ENCODE peak calls at places on chromosomes 3 and 15, in ten cellular contexts. C is fibroblast of lung; N is HCT116; S is pancreas; V is CD8-positive, alpha-beta T cell; I is AG09309; Q is GM23338; O is choroid plexus epithelial cell; L is GM12878; A is stomach. G is an unnamed sample.

GRCh38 chr15:48674876-48675275 is 29.4 kb upstream of the FBN1 start:
- DNase-seq in L (no peak), I (peak), V (no peak), N (no peak), Q (no peak), A (no peak), O (peak), C (no peak), S (no peak), G (no peak)

GRCh38 chr15:70091649-70092461 is 5.9 kb downstream of the TLE3 start:
- DNase-seq in N (no peak), Q (no peak), O (peak), V (no peak), A (peak), S (no peak), L (no peak), C (peak), I (no peak), G (peak)

GRCh38 chr3:31226331-31226730 is 306.4 kb upstream of the STT3B start:
- DNase-seq in I (no peak), N (no peak), L (no peak), S (no peak), Q (no peak), A (no peak), C (no peak), V (no peak), O (no peak), G (no peak)

GRCh38 chr15:34647569-34648334 is 64.3 kb upstream of the GOLGA8B start:
- DNase-seq in V (no peak), L (no peak), O (peak), N (no peak), I (no peak), Q (no peak), A (no peak), C (no peak), S (no peak), G (no peak)

GRCh38 chr3:48694610-48695051 is 8.9 kb upstream of the NCKIPSD start:
- DNase-seq in V (no peak), Q (no peak), O (peak), N (peak), S (no peak), L (no peak), C (peak), A (peak), I (peak), G (no peak)

GRCh38 chr3:49500408-49501257 is 30.6 kb downstream of the DAG1 start:
- DNase-seq in A (peak), Q (no peak), I (peak), N (peak), L (no peak), O (peak), V (no peak), C (peak), S (no peak), G (no peak)

GRCh38 chr3:65548848-65549625 is 489.7 kb downstream of the MAGI1 start:
- DNase-seq in L (no peak), C (peak), I (no peak), Q (peak), V (no peak), N (no peak), A (no peak), S (peak), O (no peak), G (no peak)

GRCh38 chr15:45157056-45157455 is 27.3 kb downstream of the DUOX1 start:
- DNase-seq in C (peak), Q (no peak), L (no peak), A (no peak), S (no peak), O (peak), V (no peak), I (peak), N (no peak), G (no peak)

GRCh38 chr3:59563966-59564365 is 514.1 kb upstream of the CFAP20DC start:
- DNase-seq in V (no peak), I (no peak), L (no peak), Q (no peak), N (no peak), O (peak), A (no peak), C (no peak), S (no peak), G (no peak)

GRCh38 chr3:38549082-38549481 is 52.9 kb downstream of the EXOG start:
- DNase-seq in N (no peak), A (no peak), I (no peak), S (no peak), O (no peak), C (no peak), Q (no peak), V (no peak), L (no peak), G (no peak)

GRCh38 chr3:197749315-197749600 is 425 bp upstream of the FYTTD1 start:
- DNase-seq in S (peak), L (no peak), C (peak), Q (peak), N (peak), O (peak), V (peak), A (peak), I (no peak), G (no peak)

GRCh38 chr3:44198265-44198956 is 43.3 kb upstream of the TOPAZ1 start:
- DNase-seq in S (peak), V (peak), C (peak), O (peak), L (peak), A (peak), Q (peak), N (peak), I (peak), G (peak)

GRCh38 chr3:135516143-135516542 is 449.4 kb upstream of the PPP2R3A start:
- DNase-seq in C (no peak), I (no peak), V (no peak), L (no peak), A (no peak), Q (peak), N (peak), O (no peak), S (no peak), G (no peak)
- TF ChIP-seq CTCF in C (peak), I (peak), V (no peak), L (no peak), A (no peak), Q (peak), N (peak), O (peak), S (no peak), G (peak)

GRCh38 chr3:161389445-161390036 is 18.2 kb upstream of the SPTSSB start:
- DNase-seq in V (no peak), Q (no peak), N (no peak), I (no peak), O (no peak), A (no peak), L (no peak), C (no peak), S (no peak), G (no peak)
- H3K4me3 ChIP-seq in V (no peak), Q (no peak), N (no peak), I (no peak), O (no peak), A (no peak), L (no peak), C (no peak), S (no peak), G (no peak)

GRCh38 chr15:40775740-40776536 is 6.2 kb downstream of the C15orf62 start:
- DNase-seq in S (no peak), C (no peak), Q (no peak), V (no peak), I (no peak), N (no peak), A (no peak), O (no peak), L (no peak), G (no peak)
- TF ChIP-seq CTCF in S (no peak), C (no peak), Q (no peak), V (no peak), I (no peak), N (no peak), A (no peak), O (no peak), L (no peak), G (no peak)

DNA sequence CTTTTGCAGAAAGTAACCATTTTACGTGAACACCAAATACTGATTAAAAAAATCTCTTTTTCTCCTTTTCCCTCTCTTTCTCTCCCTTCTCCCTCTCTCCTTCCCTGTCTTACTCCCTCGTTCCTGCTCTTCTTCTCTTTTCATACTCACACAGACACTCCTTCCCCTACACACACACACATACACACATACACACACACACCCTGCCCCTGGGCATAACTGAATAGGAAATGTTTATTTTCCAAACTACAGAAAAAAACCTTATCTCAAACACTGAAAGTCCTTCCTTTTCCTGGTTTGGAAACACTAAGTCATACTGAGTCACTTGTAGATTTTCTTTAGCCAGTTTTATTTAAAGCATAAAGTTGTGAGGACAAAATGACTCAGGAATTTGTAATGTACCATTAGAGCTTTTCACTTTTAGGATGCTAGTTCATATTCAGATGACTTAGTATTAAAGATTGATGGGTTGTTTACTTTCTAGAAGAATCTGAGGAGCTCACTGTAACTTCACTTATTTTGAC is 62.4 kb downstream of the MBNL1 start:
- DNase-seq in O (peak), Q (no peak), I (peak), S (no peak), N (peak), C (peak), A (no peak), V (no peak), L (no peak), G (no peak)
- H3K4me3 ChIP-seq in O (no peak), Q (no peak), I (no peak), S (no peak), N (no peak), C (no peak), A (no peak), V (no peak), L (no peak), G (no peak)

DNA sequence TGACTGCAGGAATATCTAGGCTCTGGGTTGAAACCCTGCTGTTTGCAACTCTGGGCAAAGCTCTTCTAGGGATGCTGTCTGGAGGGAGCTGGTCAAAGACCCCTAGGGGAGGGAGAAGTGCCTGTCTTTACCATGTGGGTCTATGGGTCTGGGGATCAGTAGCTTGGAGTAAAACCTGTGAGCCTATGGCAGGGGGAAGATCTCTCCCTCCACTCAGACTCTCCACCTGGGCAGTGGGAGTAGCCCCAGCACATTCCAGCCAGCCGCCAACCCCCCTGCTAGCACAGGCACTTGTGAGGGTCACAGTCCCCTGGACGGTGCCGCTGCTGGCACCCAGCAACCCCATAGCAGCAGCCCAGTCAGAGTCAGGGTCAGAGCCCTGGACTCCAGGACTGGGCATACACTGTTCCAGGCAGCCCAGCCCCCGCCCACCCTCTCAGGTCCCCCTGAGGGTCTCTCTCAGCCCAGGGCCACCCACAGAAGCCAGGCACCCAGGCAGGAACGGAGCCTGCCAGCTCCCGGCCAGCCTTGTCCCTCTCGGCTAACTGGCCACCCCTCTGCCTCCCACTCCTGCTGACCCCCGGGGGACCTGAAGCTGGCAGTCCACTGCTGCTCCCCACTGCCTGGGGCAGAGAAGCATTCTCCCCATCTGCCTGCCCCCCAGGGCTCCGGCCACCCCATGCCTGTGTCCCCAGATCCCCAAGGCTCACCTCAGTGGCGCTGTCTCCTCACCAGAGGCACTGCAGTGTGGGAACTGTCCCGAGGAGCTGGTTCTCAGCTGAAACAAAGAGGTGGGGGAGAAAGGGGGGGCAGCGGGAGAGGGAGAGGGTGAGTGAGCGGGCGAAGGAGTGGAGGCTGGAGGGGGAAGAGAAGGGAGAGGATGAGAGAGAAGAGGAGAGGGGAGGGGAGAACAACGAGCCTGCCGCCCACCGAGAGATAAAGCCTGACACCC is 10.8 kb downstream of the GLYCTK start:
- DNase-seq in I (no peak), S (no peak), N (no peak), C (no peak), A (no peak), Q (peak), O (no peak), L (no peak), V (no peak), G (no peak)
- TF ChIP-seq CTCF in I (no peak), S (no peak), N (no peak), C (no peak), A (no peak), Q (no peak), O (peak), L (no peak), V (no peak), G (no peak)

DNA sequence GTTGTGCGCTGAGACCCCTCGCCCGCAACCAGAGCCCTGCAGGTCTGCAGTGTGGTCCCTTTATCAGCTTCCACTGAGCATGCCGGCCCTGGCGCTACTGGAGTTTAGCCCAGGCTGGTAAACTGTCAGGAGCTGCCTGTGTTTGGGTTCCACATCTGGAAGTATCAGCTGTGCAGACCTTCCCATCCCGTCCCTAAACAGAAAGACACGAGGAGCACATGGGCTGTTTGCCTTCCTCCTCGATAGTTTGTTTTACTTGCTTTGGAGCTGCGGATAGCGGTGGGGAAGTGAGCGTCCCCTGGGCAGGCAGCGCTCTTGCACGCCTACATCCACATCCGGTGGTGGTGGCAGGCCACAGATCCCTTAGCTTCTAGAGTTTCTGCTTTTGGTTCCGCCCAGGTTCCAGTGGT is 12.5 kb downstream of the BOC start:
- DNase-seq in I (no peak), V (no peak), O (peak), L (no peak), S (no peak), N (no peak), A (no peak), C (no peak), Q (no peak), G (no peak)
- H3K4me3 ChIP-seq in I (no peak), V (no peak), O (peak), L (no peak), S (no peak), N (no peak), A (no peak), C (no peak), Q (no peak), G (no peak)

DNA sequence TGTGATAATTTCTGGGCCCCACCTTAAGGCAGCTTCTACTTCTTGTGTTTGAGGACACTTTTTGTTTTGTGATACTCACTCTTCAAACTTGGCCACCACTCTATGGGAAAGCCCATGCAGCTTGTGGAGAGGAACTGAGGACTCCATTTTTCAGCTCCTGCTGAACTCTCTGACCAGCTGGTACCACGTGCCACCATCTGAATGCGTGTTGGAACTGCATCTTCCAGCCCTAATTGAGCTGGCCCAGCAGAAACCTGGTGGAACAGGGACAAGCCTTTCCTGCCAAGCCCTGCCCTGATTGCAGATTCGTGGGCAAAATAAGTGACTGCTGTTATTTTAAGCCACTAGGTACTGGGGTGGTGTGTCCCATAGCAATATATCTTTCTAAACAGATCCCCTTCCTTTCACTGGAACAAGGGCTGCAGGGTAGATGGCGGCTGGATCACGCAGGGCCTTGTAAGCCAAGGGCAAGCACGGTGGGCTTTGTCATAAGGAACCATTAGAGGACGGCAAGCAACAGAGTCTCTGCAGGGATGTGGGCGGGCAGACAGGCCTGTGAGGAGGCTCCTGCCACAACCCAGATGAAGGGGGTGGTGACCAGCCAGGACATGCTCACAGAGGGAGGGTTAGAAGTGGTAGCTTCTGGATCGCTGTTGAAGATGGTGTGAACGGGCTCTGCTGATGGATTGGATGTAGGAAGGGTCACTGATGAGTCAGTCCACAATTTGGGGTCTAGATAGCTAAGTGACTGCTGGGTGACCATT is 9.5 kb downstream of the H1-8 start:
- DNase-seq in O (no peak), L (no peak), I (no peak), Q (no peak), N (no peak), S (no peak), V (no peak), A (no peak), C (no peak), G (no peak)
- TF ChIP-seq CTCF in O (no peak), L (no peak), I (no peak), Q (no peak), N (no peak), S (no peak), V (no peak), A (no peak), C (no peak), G (no peak)

GRCh38 chr3:101852983-101853382 is 3.7 kb downstream of the NFKBIZ start:
- DNase-seq in L (no peak), I (no peak), A (no peak), C (no peak), V (no peak), N (no peak), Q (no peak), O (no peak), S (no peak), G (no peak)
- H3K4me3 ChIP-seq in L (peak), I (no peak), A (peak), C (no peak), V (no peak), N (no peak), Q (no peak), O (peak), S (peak), G (no peak)

GRCh38 chr15:55318588-55319494 is at the start of the genes PIGB and PIGBOS1:
- DNase-seq in V (peak), C (peak), A (peak), Q (peak), I (peak), N (peak), O (peak), L (peak), S (peak), G (peak)
- TF ChIP-seq CTCF in V (no peak), C (peak), A (peak), Q (no peak), I (peak), N (no peak), O (peak), L (no peak), S (no peak), G (no peak)

G was measured in LNCaP clone FGC.